ENCODE peak calls at places on chromosomes 2 and 18, in four cellular contexts. G is stimulated activated CD4-positive, alpha-beta T cell treated with anti-CD3 and anti-CD28 coated beads, Interleukin-4, amount 100 ng/mL, for 24 hours; T is activated T-cell treated with anti-CD3 and anti-CD28 coated beads, Interleukin-2, amount 50 U/mL, for 4 hours; J is NCI-H2029. L is an unnamed sample.

GRCh38 chr2:18369750-18370149 is 190.7 kb downstream of the RDH14 start:
- DNase-seq in T (no peak), J (no peak), G (no peak), L (no peak)

GRCh38 chr2:178194600-178195389 is 483 bp downstream of the OSBPL6 start:
- DNase-seq in J (no peak), G (no peak), T (no peak), L (no peak)

GRCh38 chr2:159089543-159089942 is 121.1 kb downstream of the TANC1 start:
- DNase-seq in T (no peak), G (no peak), J (no peak), L (no peak)

GRCh38 chr2:110140433-110140832 is 24.8 kb upstream of the MALL start:
- DNase-seq in J (no peak), T (no peak), G (no peak), L (no peak)

GRCh38 chr2:143611336-143611735 is 482.1 kb downstream of the ARHGAP15 start:
- DNase-seq in J (no peak), T (no peak), G (no peak), L (no peak)

GRCh38 chr2:197803033-197803444 is 1.4 kb upstream of the PLCL1 start:
- DNase-seq in G (peak), J (no peak), T (no peak), L (peak)

GRCh38 chr18:49340446-49340845 is 120.0 kb downstream of the DYM start:
- DNase-seq in T (no peak), J (no peak), G (no peak), L (no peak)

GRCh38 chr2:222941510-222942032 is 80.7 kb downstream of the ACSL3 start:
- DNase-seq in G (no peak), T (no peak), J (no peak), L (no peak)

GRCh38 chr18:23689031-23689615 is at the start of gene LAMA3:
- DNase-seq in J (no peak), G (peak), T (peak), L (peak)

GRCh38 chr18:21191596-21192307 is 50.3 kb upstream of the GREB1L start:
- DNase-seq in J (peak), T (no peak), G (no peak), L (peak)

GRCh38 chr2:219430633-219431615 is 3.7 kb upstream of the SPEG start:
- DNase-seq in J (no peak), T (no peak), G (no peak), L (no peak)

GRCh38 chr18:22173928-22174301 is 4.5 kb downstream of the GATA6 start:
- DNase-seq in T (no peak), G (no peak), J (no peak), L (no peak)

GRCh38 chr18:46071894-46072867 is at the start of gene PSTPIP2:
- DNase-seq in J (no peak), G (peak), T (peak), L (no peak)

GRCh38 chr2:55090702-55091101 is 40.5 kb upstream of the RTN4 start:
- DNase-seq in J (no peak), T (no peak), G (no peak), L (no peak)

GRCh38 chr18:48035556-48035860 is 105.0 kb upstream of the SMAD2 start:
- DNase-seq in T (no peak), G (no peak), J (no peak), L (no peak)

GRCh38 chr2:111072220-111072871 is 48.4 kb upstream of the BCL2L11 start:
- DNase-seq in J (peak), G (no peak), T (no peak), L (no peak)

L was measured in LNCaP clone FGC.